ENCODE peak calls at places on chromosomes 12 and 14, in ten cellular contexts. B is A549, D is uterus, O is endothelial cell of umbilical vein, J is sigmoid colon, S is testis, Y is stomach, I is ovary, A is spleen, W is GM12892. R is an unnamed sample.

GRCh38 chr14:39145266-39145966 is 24.7 kb downstream of the TRAPPC6B start:
- DNase-seq in W (no peak), B (no peak), J (no peak), O (no peak), I (no peak), S (no peak), Y (no peak), D (no peak), A (no peak), R (no peak)

GRCh38 chr14:69154779-69155178 is 1.9 kb upstream of the DCAF5 start:
- DNase-seq in I (no peak), A (no peak), W (no peak), J (no peak), B (peak), S (peak), D (no peak), Y (peak), O (peak), R (no peak)

GRCh38 chr12:109462868-109463692 is 14.0 kb downstream of the KCTD10 start:
- DNase-seq in A (peak), D (peak), B (no peak), J (peak), I (peak), W (no peak), S (peak), O (peak), Y (peak), R (peak)

GRCh38 chr12:81819991-81820633 is 61.0 kb upstream of the PPFIA2 start:
- DNase-seq in O (no peak), W (no peak), B (no peak), A (no peak), S (no peak), J (no peak), I (no peak), D (no peak), Y (no peak), R (no peak)

GRCh38 chr14:93962701-93963601 is 13.4 kb downstream of the ASB2 start:
- DNase-seq in J (no peak), B (no peak), S (no peak), I (no peak), Y (no peak), O (no peak), W (no peak), A (peak), D (no peak), R (no peak)

GRCh38 chr12:113940357-113940756 is 25.8 kb downstream of the RBM19 start:
- DNase-seq in I (no peak), J (no peak), D (no peak), A (no peak), B (no peak), Y (no peak), W (no peak), S (peak), O (no peak), R (no peak)

GRCh38 chr14:54840798-54841197 is 61.8 kb downstream of the GCH1 start:
- DNase-seq in A (no peak), B (no peak), J (no peak), Y (no peak), W (no peak), I (no peak), S (no peak), O (no peak), D (no peak), R (no peak)

GRCh38 chr14:72544615-72545387 is 349.1 kb downstream of the DPF3 start:
- DNase-seq in B (no peak), W (no peak), J (no peak), S (no peak), A (no peak), Y (no peak), O (no peak), I (peak), D (no peak), R (no peak)

GRCh38 chr12:124738636-124739467 is 124.8 kb downstream of the SCARB1 start:
- DNase-seq in Y (peak), A (no peak), J (no peak), D (no peak), O (peak), B (no peak), S (no peak), I (no peak), W (no peak), R (no peak)

GRCh38 chr14:59261334-59261733 is 72.9 kb downstream of the DAAM1 start:
- DNase-seq in A (no peak), J (no peak), S (no peak), Y (no peak), B (no peak), O (no peak), D (no peak), I (no peak), W (no peak), R (no peak)

GRCh38 chr12:39332661-39333175 is 110.2 kb downstream of the KIF21A start:
- DNase-seq in A (no peak), O (no peak), D (no peak), Y (no peak), J (no peak), I (no peak), B (no peak), S (no peak), W (no peak), R (no peak)

GRCh38 chr12:115341442-115341841 is 657.5 kb upstream of the TBX3 start:
- DNase-seq in D (peak), B (peak), I (peak), Y (peak), O (peak), S (peak), W (no peak), A (no peak), J (peak), R (peak)

GRCh38 chr12:91574391-91574790 is 391.8 kb upstream of the DCN start:
- DNase-seq in J (no peak), S (no peak), A (no peak), O (no peak), I (no peak), D (no peak), Y (no peak), W (no peak), B (no peak), R (no peak)

GRCh38 chr12:121806556-121807308 is 2.9 kb downstream of the SETD1B start:
- DNase-seq in A (peak), B (no peak), O (no peak), S (no peak), J (no peak), I (no peak), W (no peak), D (no peak), Y (no peak), R (peak)

GRCh38 chr12:57518920-57519757 is 1.2 kb downstream of the DDIT3 start:
- DNase-seq in A (peak), W (no peak), Y (peak), D (peak), S (peak), B (peak), I (no peak), J (peak), O (no peak), R (peak)

GRCh38 chr14:75487155-75487671 is 35.1 kb upstream of the BATF start:
- DNase-seq in O (no peak), I (no peak), B (no peak), J (no peak), S (no peak), Y (no peak), W (no peak), A (no peak), D (no peak), R (no peak)

GRCh38 chr12:77979597-77980250 is 149.0 kb downstream of the NAV3 start:
- DNase-seq in O (no peak), D (no peak), A (no peak), S (no peak), B (no peak), J (no peak), I (no peak), Y (no peak), W (no peak), R (no peak)

GRCh38 chr12:13982010-13982409 is 608 bp upstream of the GRIN2B start:
- DNase-seq in I (peak), B (peak), D (no peak), Y (no peak), S (no peak), O (no peak), A (no peak), J (no peak), W (no peak), R (no peak)

GRCh38 chr12:946212-946611 is 3.3 kb downstream of the RAD52 start:
- DNase-seq in A (no peak), D (no peak), B (no peak), W (no peak), J (no peak), O (no peak), I (no peak), Y (no peak), S (no peak), R (no peak)

GRCh38 chr12:12180575-12180974 is 86.3 kb downstream of the LRP6 start:
- DNase-seq in B (no peak), S (no peak), J (no peak), I (no peak), W (no peak), Y (no peak), A (no peak), O (no peak), D (no peak), R (no peak)

GRCh38 chr12:109723311-109723791 is 9.7 kb downstream of the FAM222A start:
- DNase-seq in S (peak), A (no peak), I (peak), B (no peak), O (no peak), D (no peak), W (no peak), J (peak), Y (peak), R (peak)

GRCh38 chr14:24094839-24095195 is 706 bp downstream of the PCK2 start:
- DNase-seq in I (no peak), A (peak), S (peak), Y (no peak), W (no peak), D (no peak), O (no peak), B (no peak), J (no peak), R (no peak)

GRCh38 chr14:106210650-106211049 is 684.3 kb downstream of the TMEM121 start:
- DNase-seq in D (no peak), A (no peak), Y (no peak), O (no peak), S (peak), B (no peak), J (no peak), W (no peak), I (no peak), R (no peak)

GRCh38 chr12:118055865-118056773 is 4.9 kb downstream of the WSB2 start:
- DNase-seq in W (no peak), B (no peak), O (no peak), Y (peak), I (no peak), D (no peak), A (no peak), S (no peak), J (no peak), R (no peak)

GRCh38 chr14:23533652-23534435 is 17.7 kb downstream of the ZFHX2 start:
- DNase-seq in O (no peak), W (no peak), J (no peak), B (no peak), S (no peak), D (no peak), I (no peak), Y (no peak), A (peak), R (no peak)

GRCh38 chr14:28240909-28241308 is 525.7 kb upstream of the FOXG1 start:
- DNase-seq in Y (no peak), J (no peak), I (no peak), S (no peak), W (no peak), A (no peak), O (no peak), B (no peak), D (no peak), R (no peak)

GRCh38 chr12:13039557-13039956 is 4.6 kb upstream of the FAM234B start:
- DNase-seq in B (no peak), I (no peak), J (no peak), O (no peak), S (no peak), D (no peak), A (no peak), W (no peak), Y (no peak), R (no peak)

GRCh38 chr14:105228562-105228961 is 19.8 kb upstream of the BTBD6 start:
- DNase-seq in B (no peak), D (no peak), Y (no peak), I (peak), J (no peak), S (no peak), W (no peak), A (no peak), O (no peak), R (no peak)

GRCh38 chr14:90619911-90620310 is 196.3 kb downstream of the TTC7B start:
- DNase-seq in I (no peak), D (no peak), A (no peak), B (no peak), S (no peak), J (no peak), W (no peak), Y (no peak), O (no peak), R (no peak)

GRCh38 chr14:77059276-77059934 is 30.9 kb upstream of the IRF2BPL start:
- DNase-seq in W (no peak), Y (peak), O (peak), A (no peak), B (peak), S (peak), D (peak), J (no peak), I (no peak), R (peak)

GRCh38 chr14:89303452-89304435 is 113.3 kb downstream of the FOXN3 start:
- DNase-seq in S (peak), Y (peak), W (no peak), J (peak), O (peak), I (peak), A (peak), D (peak), B (no peak), R (peak)

GRCh38 chr12:65642006-65642695 is 182.1 kb upstream of the HMGA2 start:
- DNase-seq in O (no peak), B (no peak), W (no peak), I (no peak), A (no peak), Y (no peak), J (no peak), S (no peak), D (no peak), R (no peak)

GRCh38 chr12:68945255-68945654 is 12.3 kb upstream of the CPM start:
- DNase-seq in S (no peak), D (no peak), J (no peak), B (no peak), I (no peak), O (no peak), Y (no peak), W (no peak), A (no peak), R (no peak)

GRCh38 chr12:53699673-53700015 is 23.8 kb upstream of the ATP5MC2 start:
- DNase-seq in A (no peak), Y (peak), D (no peak), O (no peak), S (no peak), W (no peak), J (no peak), I (no peak), B (no peak), R (no peak)

GRCh38 chr12:101828463-101829196 is 2.1 kb downstream of the GNPTAB start:
- DNase-seq in Y (no peak), O (no peak), D (no peak), W (no peak), A (no peak), J (no peak), B (no peak), S (no peak), I (no peak), R (no peak)

GRCh38 chr14:47490353-47490752 is 185.1 kb downstream of the MDGA2 start:
- DNase-seq in O (no peak), S (no peak), D (no peak), A (no peak), Y (no peak), J (no peak), B (no peak), I (no peak), W (no peak), R (no peak)

GRCh38 chr12:18261273-18261672 is at the start of gene PIK3C2G:
- DNase-seq in I (no peak), O (no peak), B (no peak), J (no peak), Y (peak), A (no peak), W (no peak), S (no peak), D (no peak), R (no peak)

GRCh38 chr14:106605548-106606448 is 1079.4 kb downstream of the TMEM121 start:
- DNase-seq in A (peak), W (peak), O (no peak), D (no peak), Y (peak), I (no peak), B (no peak), J (no peak), S (peak), R (no peak)

GRCh38 chr12:55926738-55927587 is 731 bp downstream of the PYM1 start:
- DNase-seq in A (peak), S (peak), B (peak), J (peak), I (peak), O (peak), W (peak), D (peak), Y (peak), R (peak)
- TF ChIP-seq POLR2A in A (no peak), S (peak), B (peak), J (peak), I (peak), O (peak), W (peak), D (peak), Y (no peak), R (peak)

DNA sequence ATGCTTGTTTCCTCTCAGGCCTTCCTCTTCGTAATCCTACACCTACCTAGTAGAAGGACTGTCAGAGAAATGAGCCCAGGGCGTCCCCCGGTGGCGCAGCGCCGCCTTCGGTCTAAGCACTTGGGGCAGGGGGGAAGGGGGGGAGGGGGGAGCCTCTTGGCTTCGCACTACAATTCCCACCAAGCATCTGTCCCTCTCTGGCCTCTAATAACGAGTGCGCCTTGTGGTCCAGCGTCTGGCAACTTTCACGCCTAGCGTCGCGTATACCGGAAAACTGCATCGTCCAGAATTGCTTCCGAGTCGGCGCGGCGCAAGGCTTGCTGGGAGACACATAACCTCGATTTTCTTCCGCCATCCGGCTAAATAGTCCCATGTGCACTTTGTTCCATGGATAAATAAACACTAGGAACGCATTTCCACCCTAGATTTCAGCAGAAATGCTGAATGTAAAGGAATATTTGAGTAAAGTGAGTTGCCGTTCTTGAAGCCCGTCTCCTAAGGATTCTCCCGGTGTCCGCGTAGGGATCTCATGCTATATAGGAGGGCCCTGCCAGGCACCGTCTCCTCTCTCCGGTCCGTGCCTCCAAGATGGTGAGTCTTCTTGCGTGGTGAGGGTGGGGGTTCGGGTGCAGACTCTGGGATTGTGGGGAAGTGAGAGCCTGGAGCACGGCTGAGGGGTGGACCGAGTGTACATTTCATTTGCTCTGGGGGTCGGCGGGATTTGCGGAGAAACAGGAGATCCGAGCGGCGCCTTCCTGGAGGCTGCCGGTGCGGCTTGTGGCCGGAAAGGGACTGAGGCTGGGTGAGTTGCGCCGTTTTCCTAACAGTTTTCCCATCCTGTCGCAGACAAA is at the start of gene RPS26:
- DNase-seq in D (peak), W (peak), B (peak), A (peak), Y (peak), S (peak), I (peak), J (peak), O (peak), R (peak)
- TF ChIP-seq POLR2A in D (peak), W (peak), B (peak), A (peak), Y (no peak), S (no peak), I (peak), J (peak), O (peak), R (peak)

DNA sequence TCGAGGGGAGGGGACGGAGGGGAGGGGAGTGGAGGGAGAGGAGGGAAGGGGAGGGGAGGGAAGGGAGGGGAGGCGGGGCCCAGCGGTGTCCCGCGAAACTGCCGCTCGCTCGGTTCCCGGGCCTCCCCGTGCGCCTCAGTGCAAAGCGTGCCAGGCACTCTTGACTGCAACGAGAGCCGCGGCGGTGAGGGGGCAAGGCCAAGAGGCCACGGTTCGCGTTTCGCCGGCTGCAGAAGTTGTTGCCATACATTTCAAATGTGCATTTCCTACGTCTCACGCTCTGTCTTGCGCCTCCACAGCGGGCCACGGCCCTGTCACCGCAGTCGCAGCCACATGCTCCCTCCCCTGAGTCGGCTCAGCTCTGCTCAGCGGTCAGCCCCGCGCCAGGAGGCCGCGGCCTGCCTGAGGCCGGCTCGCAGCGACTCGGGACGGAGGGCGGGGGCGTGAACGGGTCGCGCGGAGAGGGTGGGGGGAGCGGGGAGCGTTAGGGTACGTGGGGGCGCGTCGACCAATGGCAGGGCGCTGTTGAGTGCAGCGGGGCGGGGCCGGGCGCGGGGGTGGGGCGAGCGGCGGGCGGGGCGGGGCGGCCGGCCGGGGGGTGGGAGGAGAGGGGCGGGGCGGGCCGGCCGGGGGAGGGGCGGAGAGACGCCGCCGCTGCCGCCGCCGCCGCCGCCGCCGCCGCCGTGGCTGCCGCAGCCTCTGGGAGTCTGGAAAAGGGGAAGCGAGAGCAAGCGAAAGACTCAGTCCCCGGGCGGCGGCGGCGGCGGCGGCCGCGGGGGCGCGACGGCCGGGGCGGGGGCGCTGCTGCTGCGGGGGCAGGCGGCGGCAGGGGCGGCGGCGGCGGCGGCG is at the start of gene PPP2R5C:
- DNase-seq in J (peak), W (peak), B (peak), O (peak), A (peak), S (peak), I (peak), D (peak), Y (peak), R (peak)
- TF ChIP-seq POLR2A in J (peak), W (peak), B (peak), O (no peak), A (peak), S (peak), I (peak), D (peak), Y (no peak), R (peak)

GRCh38 chr12:51926064-51926632 is 18.8 kb downstream of the ACVRL1 start:
- DNase-seq in B (no peak), J (no peak), A (no peak), D (no peak), O (peak), S (no peak), I (no peak), W (no peak), Y (no peak), R (no peak)
- TF ChIP-seq POLR2A in B (no peak), J (no peak), A (no peak), D (no peak), O (peak), S (no peak), I (no peak), W (no peak), Y (no peak), R (no peak)